ENCODE peak calls at places on chromosomes 5 and 9, in four cellular contexts. One of them, this sample, is unnamed.

GRCh38 chr5:147949711-147950573 is 43.6 kb upstream of the C5orf46 start:
- DNase-seq in HepG2: peak; percentile 37
- DNase-seq in WTC11: no peak
- DNase-seq in K562: peak; percentile 43
- DNase-seq in this sample: no peak

GRCh38 chr9:15480028-15480427 is 30.7 kb downstream of the PSIP1 start:
- DNase-seq in WTC11: no peak
- DNase-seq in HepG2: peak; percentile 24
- DNase-seq in K562: no peak
- DNase-seq in this sample: no peak

GRCh38 chr5:98927242-98927987 is 1.4 kb downstream of the CHD1 start:
- DNase-seq in WTC11: no peak
- DNase-seq in K562: peak; percentile 55
- DNase-seq in HepG2: no peak
- DNase-seq in this sample: no peak

GRCh38 chr9:134564431-134565170 is 77.0 kb upstream of the COL5A1 start:
- DNase-seq in HepG2: no peak
- DNase-seq in WTC11: no peak
- DNase-seq in K562: no peak
- DNase-seq in this sample: no peak

GRCh38 chr9:37350486-37351190 is 71.9 kb upstream of the GRHPR start:
- DNase-seq in K562: no peak
- DNase-seq in HepG2: no peak
- DNase-seq in WTC11: no peak
- DNase-seq in this sample: no peak

GRCh38 chr9:93650448-93650847 is 74.1 kb downstream of the PHF2 start:
- DNase-seq in HepG2: no peak
- DNase-seq in WTC11: peak; percentile 5
- DNase-seq in K562: no peak
- DNase-seq in this sample: no peak

GRCh38 chr5:5141625-5142527 is 1.7 kb downstream of the ADAMTS16 start:
- DNase-seq in HepG2: peak; percentile 55
- DNase-seq in K562: peak; percentile 53
- DNase-seq in WTC11: no peak
- DNase-seq in this sample: no peak

GRCh38 chr5:104297076-104297475 is 734.5 kb upstream of the NUDT12 start:
- DNase-seq in WTC11: no peak
- DNase-seq in K562: no peak
- DNase-seq in HepG2: no peak
- DNase-seq in this sample: no peak

GRCh38 chr5:135438712-135439111 is 8.4 kb downstream of the DCANP1 start:
- DNase-seq in K562: no peak
- DNase-seq in HepG2: no peak
- DNase-seq in WTC11: no peak
- DNase-seq in this sample: no peak

GRCh38 chr5:93794954-93795353 is 53.6 kb upstream of the POU5F2 start:
- DNase-seq in HepG2: peak; percentile 41
- DNase-seq in WTC11: no peak
- DNase-seq in K562: no peak
- DNase-seq in this sample: no peak

GRCh38 chr9:87381746-87382145 is 115.9 kb upstream of the DAPK1 start:
- DNase-seq in K562: no peak
- DNase-seq in WTC11: no peak
- DNase-seq in HepG2: no peak
- DNase-seq in this sample: no peak

GRCh38 chr5:38556115-38556598 is 289 bp downstream of the LIFR start:
- DNase-seq in K562: no peak
- DNase-seq in HepG2: no peak
- DNase-seq in WTC11: no peak
- DNase-seq in this sample: no peak

GRCh38 chr9:115189686-115190085 is 71.7 kb upstream of the TNC start:
- DNase-seq in HepG2: no peak
- DNase-seq in K562: no peak
- DNase-seq in WTC11: no peak
- DNase-seq in this sample: no peak

GRCh38 chr9:91197232-91198181 is 164.2 kb downstream of the AUH start:
- DNase-seq in WTC11: no peak
- DNase-seq in HepG2: peak; percentile 99
- DNase-seq in K562: peak; percentile 70
- DNase-seq in this sample: no peak

GRCh38 chr5:102971693-102972293 is 148.1 kb downstream of the GIN1 start:
- DNase-seq in WTC11: no peak
- DNase-seq in HepG2: peak; percentile 1
- DNase-seq in K562: no peak
- DNase-seq in this sample: no peak

GRCh38 chr9:123225995-123226394 is 42.4 kb downstream of the STRBP start:
- DNase-seq in HepG2: no peak
- DNase-seq in K562: peak; percentile 16
- DNase-seq in WTC11: no peak
- DNase-seq in this sample: no peak

GRCh38 chr9:117359910-117360309 is 54.9 kb downstream of the ASTN2 start:
- DNase-seq in HepG2: no peak
- DNase-seq in K562: no peak
- DNase-seq in WTC11: no peak
- DNase-seq in this sample: no peak

GRCh38 chr5:143887901-143888648 is 76.1 kb downstream of the HMHB1 start:
- DNase-seq in WTC11: no peak
- DNase-seq in HepG2: no peak
- DNase-seq in K562: no peak
- DNase-seq in this sample: no peak

GRCh38 chr9:107711528-107711927 is 222.0 kb upstream of the KLF4 start:
- DNase-seq in HepG2: no peak
- DNase-seq in K562: no peak
- DNase-seq in WTC11: no peak
- DNase-seq in this sample: no peak

GRCh38 chr5:177503351-177504085 is 6.1 kb downstream of the DOK3 start:
- DNase-seq in K562: no peak
- DNase-seq in HepG2: no peak
- DNase-seq in WTC11: no peak
- DNase-seq in this sample: no peak

GRCh38 chr5:32851774-32852173 is 140.7 kb downstream of the NPR3 start:
- DNase-seq in HepG2: no peak
- DNase-seq in WTC11: no peak
- DNase-seq in K562: no peak
- DNase-seq in this sample: no peak

GRCh38 chr9:80449513-80449912 is 877.7 kb downstream of the TLE4 start:
- DNase-seq in K562: no peak
- DNase-seq in HepG2: no peak
- DNase-seq in WTC11: peak; percentile 11
- DNase-seq in this sample: no peak

GRCh38 chr9:97600531-97601227 is 32.5 kb downstream of the TSTD2 start:
- DNase-seq in K562: no peak
- DNase-seq in HepG2: no peak
- DNase-seq in WTC11: no peak
- DNase-seq in this sample: no peak

GRCh38 chr5:72541501-72542235 is 34.5 kb upstream of the ZNF366 start:
- DNase-seq in HepG2: no peak
- DNase-seq in WTC11: no peak
- DNase-seq in K562: no peak
- DNase-seq in this sample: no peak

GRCh38 chr5:164204338-164204946 is 699.0 kb downstream of the MAT2B start:
- DNase-seq in WTC11: no peak
- DNase-seq in HepG2: no peak
- DNase-seq in K562: no peak
- DNase-seq in this sample: no peak

GRCh38 chr5:86665984-86666760 is 48.4 kb downstream of the COX7C start:
- DNase-seq in K562: no peak
- DNase-seq in HepG2: no peak
- DNase-seq in WTC11: peak; percentile 32
- DNase-seq in this sample: peak; percentile 21

GRCh38 chr9:8134629-8135028 is 335.1 kb upstream of the DMAC1 start:
- DNase-seq in WTC11: no peak
- DNase-seq in K562: no peak
- DNase-seq in HepG2: no peak
- DNase-seq in this sample: no peak

GRCh38 chr9:71760901-71761300 is 7.4 kb downstream of the CEMIP2 start:
- DNase-seq in HepG2: peak; percentile 32
- DNase-seq in WTC11: peak; percentile 31
- DNase-seq in K562: no peak
- DNase-seq in this sample: no peak

GRCh38 chr9:125970340-125970739 is 223.2 kb downstream of the PBX3 start:
- DNase-seq in K562: no peak
- DNase-seq in WTC11: no peak
- DNase-seq in HepG2: no peak
- DNase-seq in this sample: no peak

DNA sequence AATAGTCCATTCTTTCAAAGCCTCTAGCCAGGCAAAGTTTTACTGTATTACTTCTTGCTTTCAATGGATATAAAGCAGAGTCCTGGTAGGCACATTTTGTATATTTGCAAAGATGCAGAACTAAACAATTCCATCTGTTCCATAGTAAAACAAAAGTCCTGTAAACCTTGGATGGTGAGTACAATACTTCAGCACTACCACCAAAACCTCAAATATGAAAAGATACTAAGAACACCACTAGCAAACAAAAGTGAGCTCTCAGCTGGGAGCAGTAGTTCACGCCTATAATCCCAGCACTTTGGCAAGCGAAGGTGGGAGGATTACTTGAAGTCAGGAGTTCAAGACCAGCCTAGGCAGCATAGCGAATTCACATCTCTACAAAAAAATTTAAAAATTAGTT is 195.0 kb downstream of the MSX2 start:
- DNase-seq in WTC11: no peak
- DNase-seq in K562: no peak
- DNase-seq in HepG2: no peak
- DNase-seq in this sample: no peak
- TF ChIP-seq NR2C2 in WTC11: no peak
- TF ChIP-seq NR2C2 in K562: no peak
- TF ChIP-seq NR2C2 in HepG2: no peak
- TF ChIP-seq NR2C2 in this sample: no peak

DNA sequence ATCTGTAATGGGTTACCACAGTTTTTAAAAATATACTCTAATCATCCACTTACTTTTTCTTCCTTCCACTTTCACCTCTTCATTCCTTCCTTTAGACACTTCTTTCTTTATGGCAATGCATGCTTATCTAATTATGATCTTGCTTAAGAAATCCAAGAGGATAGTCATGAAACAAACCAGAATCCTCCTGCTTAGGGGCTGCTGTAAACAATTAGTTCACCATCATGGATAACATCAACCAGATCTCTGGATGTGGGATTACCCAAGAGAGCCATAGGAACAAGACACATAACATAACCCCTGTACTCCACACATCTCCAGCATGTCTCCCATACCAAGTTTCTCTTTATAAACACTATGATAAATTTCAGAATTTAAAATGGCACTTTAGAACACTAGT is 713.4 kb upstream of the PTPRD start:
- DNase-seq in WTC11: no peak
- DNase-seq in K562: no peak
- DNase-seq in HepG2: no peak
- DNase-seq in this sample: no peak
- TF ChIP-seq ESRRA in WTC11: no peak
- TF ChIP-seq ESRRA in K562: no peak
- TF ChIP-seq ESRRA in HepG2: no peak
- TF ChIP-seq ESRRA in this sample: no peak

DNA sequence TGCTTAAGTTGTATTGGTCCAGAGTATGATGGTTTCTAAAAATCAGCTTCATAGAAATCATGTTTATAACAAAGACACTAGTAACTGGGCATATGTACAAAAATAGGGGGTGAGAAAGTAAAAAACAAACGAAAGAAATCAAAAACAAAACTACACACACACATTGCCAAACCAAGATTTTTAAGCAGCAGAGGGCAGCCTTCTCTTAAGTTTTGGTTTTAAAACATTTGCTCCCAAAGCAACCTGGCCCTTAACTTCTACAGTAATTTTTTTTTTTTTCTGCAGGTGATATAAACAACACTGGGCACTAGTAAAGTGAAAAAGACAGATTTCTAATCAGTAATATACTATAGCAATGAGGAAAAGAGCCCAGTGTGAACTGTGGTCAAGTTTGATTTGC is 13.5 kb upstream of the GAPT start:
- DNase-seq in HepG2: no peak
- DNase-seq in K562: no peak
- DNase-seq in WTC11: no peak
- DNase-seq in this sample: no peak
- TF ChIP-seq NR2C2 in HepG2: no peak
- TF ChIP-seq NR2C2 in K562: no peak
- TF ChIP-seq NR2C2 in WTC11: no peak
- TF ChIP-seq NR2C2 in this sample: no peak

DNA sequence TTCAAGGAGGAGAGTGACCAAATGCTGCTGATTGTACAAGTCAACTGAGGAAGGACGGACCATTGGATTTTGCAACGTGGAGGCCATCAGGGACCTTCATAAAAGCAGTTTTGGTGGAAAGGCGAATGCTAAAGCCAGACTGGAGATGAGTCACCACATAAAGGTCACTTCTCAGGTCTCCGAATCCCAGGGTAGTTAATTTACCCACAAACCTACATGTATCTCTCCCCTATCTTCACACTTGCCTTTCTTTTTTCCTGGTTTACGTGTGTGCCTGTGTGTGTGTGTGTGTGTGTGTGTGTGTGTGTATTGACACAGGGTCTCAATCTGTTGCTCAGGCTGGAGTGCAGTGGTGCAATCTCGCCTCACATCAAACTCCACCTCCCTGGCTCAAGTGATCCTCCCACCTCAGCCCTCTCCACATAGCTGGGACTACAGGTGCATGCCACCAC is 4.6 kb upstream of the CTNNA1 start:
- DNase-seq in WTC11: no peak
- DNase-seq in HepG2: no peak
- DNase-seq in K562: peak; percentile 24
- DNase-seq in this sample: no peak
- TF ChIP-seq ESRRA in WTC11: no peak
- TF ChIP-seq ESRRA in HepG2: no peak
- TF ChIP-seq ESRRA in K562: no peak
- TF ChIP-seq ESRRA in this sample: no peak

GRCh38 chr5:16234598-16234997 is 55.0 kb upstream of the MARCHF11 start:
- DNase-seq in HepG2: no peak
- DNase-seq in K562: no peak
- DNase-seq in WTC11: no peak
- DNase-seq in this sample: no peak
- TF ChIP-seq NR2C2 in HepG2: no peak
- TF ChIP-seq NR2C2 in K562: no peak
- TF ChIP-seq NR2C2 in WTC11: no peak
- TF ChIP-seq NR2C2 in this sample: no peak